ENCODE peak calls at places on chromosomes 5 and 9, in six cellular contexts. D is T-helper 22 cell; F is sigmoid colon; W is NCI-H69; N is ovary; Y is stimulated activated CD8-positive, alpha-beta memory T cell treated with anti-CD3 and anti-CD28 coated beads, Interleukin-4, amount 100 ng/mL, for 4 hours. X is an unnamed sample.

GRCh38 chr5:37015795-37016666 is 139.5 kb downstream of the NIPBL start:
- DNase-seq in W (no peak), N (no peak), D (no peak), F (no peak), Y (no peak), X (no peak)

GRCh38 chr9:33817327-33818166 is 587 bp downstream of the UBE2R2 start:
- DNase-seq in W (peak; percentile 88), Y (no peak), F (peak; percentile 83), D (peak; percentile 20), N (peak; percentile 61), X (peak; percentile 65)

GRCh38 chr9:128310461-128310860 is 11.8 kb downstream of the TRUB2 start:
- DNase-seq in D (no peak), W (no peak), F (no peak), N (no peak), Y (no peak), X (peak; percentile 38)

GRCh38 chr9:14133394-14133793 is 180.5 kb downstream of the NFIB start:
- DNase-seq in W (no peak), Y (no peak), F (no peak), N (no peak), D (no peak), X (no peak)

GRCh38 chr9:133115604-133116345 is 5.3 kb downstream of the RALGDS start:
- DNase-seq in N (peak; percentile 24), W (no peak), Y (no peak), D (peak; percentile 42), F (peak; percentile 70), X (no peak)

GRCh38 chr9:74770508-74771261 is 117.0 kb downstream of the TRPM6 start:
- DNase-seq in F (no peak), D (peak; percentile 1), N (no peak), W (peak; percentile 61), Y (no peak), X (peak; percentile 19)

GRCh38 chr5:150045512-150045911 is 40.8 kb downstream of the CSF1R start:
- DNase-seq in F (no peak), Y (no peak), N (no peak), W (peak; percentile 5), D (no peak), X (no peak)

GRCh38 chr5:28850320-28850921 is 1812.0 kb upstream of the CDH9 start:
- DNase-seq in F (no peak), D (no peak), W (no peak), N (no peak), Y (no peak), X (no peak)

GRCh38 chr9:135486267-135487065 is 6.9 kb downstream of the PPP1R26 start:
- DNase-seq in N (no peak), F (peak; percentile 50), W (no peak), D (no peak), Y (no peak), X (no peak)

GRCh38 chr9:135156525-135157510 is 69.3 kb downstream of the OLFM1 start:
- DNase-seq in Y (no peak), F (no peak), N (peak; percentile 49), D (no peak), W (no peak), X (peak; percentile 51)

GRCh38 chr9:33799928-33800689 is 4.7 kb downstream of the PRSS3 start:
- DNase-seq in W (peak; percentile 20), Y (no peak), D (no peak), N (no peak), F (no peak), X (no peak)

GRCh38 chr9:114282926-114283325 is 40.0 kb upstream of the ORM1 start:
- DNase-seq in Y (no peak), F (peak; percentile 39), D (no peak), W (peak; percentile 61), N (peak; percentile 38), X (no peak)

GRCh38 chr9:101650096-101650495 is 55.3 kb upstream of the PPP3R2 start:
- DNase-seq in F (no peak), N (no peak), W (peak; percentile 76), Y (no peak), D (no peak), X (no peak)

GRCh38 chr9:90027296-90027790 is 422.5 kb downstream of the GADD45G start:
- DNase-seq in Y (no peak), N (no peak), F (no peak), W (no peak), D (no peak), X (no peak)

GRCh38 chr5:113022661-113023060 is 46.1 kb downstream of the DCP2 start:
- DNase-seq in W (no peak), Y (no peak), D (no peak), F (no peak), N (no peak), X (no peak)

GRCh38 chr5:156505101-156505500 is 178.1 kb downstream of the SGCD start:
- DNase-seq in W (peak; percentile 88), D (no peak), F (no peak), Y (no peak), N (no peak), X (no peak)